ENCODE peak calls at places on chromosomes 11 and 22, in four cellular contexts. H, D, Y and C are unnamed samples. For H3K4me1, the result is how much of the 10 kb centered on the place peaks cover.

GRCh38 chr11:124380585-124380984 is 3.7 kb downstream of the OR8B2 start:
- DNase-seq in Y (no peak), D (no peak), H (no peak), C (no peak)

GRCh38 chr11:255176-255575 is 18.4 kb downstream of the PSMD13 start:
- DNase-seq in Y (no peak), D (no peak), H (no peak), C (no peak)

GRCh38 chr22:36737776-36738175 is 34.2 kb upstream of the CACNG2 start:
- DNase-seq in D (no peak), Y (peak), H (no peak), C (peak)

GRCh38 chr11:31810779-31811647 is at the start of gene PAX6:
- DNase-seq in H (peak), D (no peak), Y (no peak), C (peak)

GRCh38 chr11:122137081-122137793 is 21.2 kb upstream of the BLID start:
- DNase-seq in H (no peak), D (no peak), Y (no peak), C (no peak)

GRCh38 chr22:33270596-33270995 is 212.4 kb upstream of the SYN3 start:
- DNase-seq in Y (no peak), H (no peak), D (no peak), C (no peak)

GRCh38 chr22:29816980-29817379 is 21.1 kb downstream of the ASCC2 start:
- DNase-seq in D (no peak), Y (no peak), H (no peak), C (no peak)

GRCh38 chr11:121563900-121564822 is 111.4 kb upstream of the SORL1-AS1 start:
- DNase-seq in H (no peak), D (no peak), Y (no peak), C (no peak)

GRCh38 chr11:106540001-106540400 is 462.5 kb downstream of the AASDHPPT start:
- DNase-seq in Y (no peak), D (no peak), H (no peak), C (no peak)

GRCh38 chr11:59102259-59102765 is 4.7 kb upstream of the FAM111B start:
- DNase-seq in Y (peak), H (peak), D (no peak), C (peak)

GRCh38 chr11:92880391-92880790 is 89.1 kb upstream of the MTNR1B start:
- DNase-seq in H (no peak), D (no peak), Y (no peak), C (no peak)

GRCh38 chr11:99015634-99016454 is 4.9 kb upstream of the CNTN5 start:
- DNase-seq in H (no peak), Y (no peak), D (no peak), C (no peak)

GRCh38 chr11:86740628-86741488 is 59.5 kb upstream of the PRSS23 start:
- DNase-seq in Y (no peak), D (peak), H (peak), C (peak)

GRCh38 chr11:116874251-116874650 is 36.8 kb upstream of the APOA1 start:
- DNase-seq in D (no peak), Y (no peak), H (no peak), C (no peak)

GRCh38 chr11:34605481-34606325 is 15.2 kb upstream of the EHF start:
- DNase-seq in Y (no peak), H (no peak), D (no peak), C (no peak)

GRCh38 chr11:3905080-3905953 is 49.9 kb downstream of the STIM1 start:
- DNase-seq in H (peak), D (peak), Y (peak), C (no peak)

GRCh38 chr11:108117746-108118371 is 3.5 kb upstream of the ACAT1 start:
- DNase-seq in D (no peak), Y (no peak), H (no peak), C (no peak)

GRCh38 chr11:78961938-78962701 is 387.5 kb upstream of the NARS2 start:
- DNase-seq in H (no peak), D (no peak), Y (no peak), C (peak)

GRCh38 chr11:116986521-116987105 is 111.6 kb downstream of the SIK3 start:
- DNase-seq in H (peak), D (no peak), Y (no peak), C (no peak)

GRCh38 chr22:31651667-31652066 is 10.3 kb downstream of the PISD start:
- DNase-seq in D (no peak), Y (no peak), H (no peak), C (no peak)

GRCh38 chr11:77650165-77650564 is 12.6 kb upstream of the CLNS1A start:
- DNase-seq in Y (no peak), H (no peak), D (no peak), C (no peak)

GRCh38 chr11:45102810-45103621 is 43.4 kb upstream of the PRDM11 start:
- DNase-seq in D (peak), H (peak), Y (peak), C (peak)

GRCh38 chr11:28627690-28628255 is 519.6 kb downstream of the METTL15 start:
- DNase-seq in H (no peak), D (no peak), Y (no peak), C (no peak)

GRCh38 chr11:15938362-15938725 is 418.0 kb downstream of the SOX6 start:
- DNase-seq in D (no peak), Y (no peak), H (no peak), C (no peak)

GRCh38 chr22:50677493-50678217 is 5.0 kb downstream of the SHANK3 start:
- DNase-seq in D (no peak), Y (peak), H (peak), C (no peak)

GRCh38 chr11:1501421-1502167 is 15.0 kb upstream of the MOB2 start:
- DNase-seq in D (no peak), Y (no peak), H (no peak), C (peak)

GRCh38 chr22:48574776-48575566 is 1252.7 kb downstream of the BRD1 start:
- DNase-seq in D (peak), Y (no peak), H (peak), C (peak)

GRCh38 chr11:2801711-2802388 is 83.7 kb downstream of the CDKN1C start:
- DNase-seq in Y (peak), H (peak), D (peak), C (peak)

GRCh38 chr11:116070555-116070954 is 566.3 kb upstream of the CADM1 start:
- DNase-seq in D (no peak), H (no peak), Y (no peak), C (no peak)

GRCh38 chr11:71173709-71174108 is 78.7 kb downstream of the SHANK2 start:
- DNase-seq in D (no peak), Y (no peak), H (no peak), C (no peak)

GRCh38 chr11:92627615-92628201 is 341.7 kb upstream of the MTNR1B start:
- DNase-seq in Y (no peak), H (no peak), D (no peak), C (no peak)

GRCh38 chr11:85694385-85694980 is 8.5 kb upstream of the CCDC89 start:
- DNase-seq in D (no peak), H (no peak), Y (no peak), C (no peak)

GRCh38 chr11:1487091-1487850 is 692 bp upstream of the MOB2 start:
- DNase-seq in D (no peak), Y (no peak), H (no peak), C (peak)

GRCh38 chr11:128860571-128861361 is 6.3 kb downstream of the KCNJ1 start:
- DNase-seq in H (no peak), Y (no peak), D (no peak), C (no peak)

GRCh38 chr11:17738350-17739207 is 4.0 kb downstream of the KCNC1 start:
- DNase-seq in D (no peak), H (no peak), Y (no peak), C (no peak)

GRCh38 chr11:118887219-118887618 is 3.5 kb downstream of the CXCR5 start:
- DNase-seq in H (no peak), Y (no peak), D (no peak), C (no peak)

GRCh38 chr11:15157181-15157580 is 42.5 kb downstream of the INSC start:
- DNase-seq in H (no peak), Y (no peak), D (no peak), C (no peak)

GRCh38 chr22:27461470-27461869 is 340.1 kb downstream of the MN1 start:
- DNase-seq in Y (no peak), H (no peak), D (no peak), C (no peak)

GRCh38 chr11:63490551-63491239 is at the start of gene PLAAT5:
- DNase-seq in Y (no peak), D (peak), H (no peak), C (peak)

GRCh38 chr22:43206515-43207161 is 19.7 kb upstream of the TTLL12 start:
- DNase-seq in D (no peak), H (no peak), Y (no peak), C (no peak)

GRCh38 chr11:12806113-12806512 is 131.9 kb downstream of the TEAD1 start:
- DNase-seq in D (no peak), H (peak), Y (no peak), C (no peak)
- H3K4me1 ChIP-seq in D (under half), H (under half), Y (half or more), C (under half)

GRCh38 chr11:73393479-73394415 is 17.5 kb downstream of the RELT start:
- DNase-seq in Y (peak), H (peak), D (peak), C (peak)
- H3K27ac ChIP-seq in Y (no peak), H (no peak), D (no peak), C (no peak)

GRCh38 chr11:61769169-61769920 is 16.9 kb downstream of the MYRF start:
- DNase-seq in D (no peak), H (no peak), Y (peak), C (no peak)
- H3K4me1 ChIP-seq in D (under half), H (under half), Y (half or more), C (under half)

GRCh38 chr22:46033256-46034200 is 56.6 kb upstream of the WNT7B start:
- DNase-seq in D (peak), Y (no peak), H (no peak), C (peak)

GRCh38 chr22:46031561-46031960 is 54.6 kb upstream of the WNT7B start:
- DNase-seq in D (no peak), Y (no peak), H (no peak), C (no peak)

GRCh38 chr22:46030241-46030880 is 53.4 kb upstream of the WNT7B start:
- DNase-seq in H (no peak), Y (no peak), D (peak), C (no peak)

GRCh38 chr22:46031066-46031465 is 54.1 kb upstream of the WNT7B start:
- DNase-seq in H (no peak), Y (no peak), D (peak), C (no peak)

GRCh38 chr22:46031965-46032851 is 55.2 kb upstream of the WNT7B start:
- DNase-seq in H (no peak), D (peak), Y (no peak), C (peak)
- H3K27ac ChIP-seq in H (no peak), D (peak), Y (no peak), C (no peak)

DNA sequence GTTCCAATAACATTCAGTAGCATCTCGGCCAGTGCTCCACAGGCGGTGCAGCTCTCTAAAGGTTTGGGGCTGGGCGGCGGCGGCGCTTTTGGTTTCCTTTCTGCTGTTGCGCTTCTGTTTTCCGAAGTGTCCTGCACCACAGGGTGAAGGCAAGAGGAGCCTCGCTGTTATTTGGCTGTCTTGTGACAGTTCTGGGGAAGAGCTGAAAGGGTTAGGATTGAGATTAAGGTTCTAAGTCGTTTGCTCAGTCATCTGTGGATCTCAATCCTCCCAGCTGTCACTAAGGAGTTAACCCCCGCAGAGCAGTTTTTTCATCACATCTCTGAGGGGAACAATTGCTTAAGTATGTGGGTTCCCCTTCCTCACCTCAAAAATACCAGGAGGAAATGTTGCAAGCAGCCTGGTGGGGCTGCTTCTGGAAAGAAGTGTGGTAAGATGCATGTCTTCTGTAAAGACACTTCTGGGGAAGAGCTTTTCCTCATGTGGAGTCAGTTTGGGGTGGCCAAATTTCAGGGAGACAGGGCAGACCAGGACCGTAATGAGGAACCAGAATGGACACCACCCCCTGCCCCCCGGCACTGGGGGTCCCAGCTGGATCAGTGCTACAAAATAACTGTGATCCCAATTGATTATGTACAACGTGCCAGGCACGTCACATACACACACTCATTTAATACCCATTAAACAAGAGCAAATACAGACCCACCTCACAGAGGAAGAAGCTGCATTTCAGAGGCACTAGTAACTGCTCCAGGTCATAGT is 14.2 kb downstream of the TMEM121B start:
- DNase-seq in H (no peak), Y (no peak), D (no peak), C (no peak)
- H3K4me1 ChIP-seq in H (under half), Y (under half), D (under half), C (under half)

DNA sequence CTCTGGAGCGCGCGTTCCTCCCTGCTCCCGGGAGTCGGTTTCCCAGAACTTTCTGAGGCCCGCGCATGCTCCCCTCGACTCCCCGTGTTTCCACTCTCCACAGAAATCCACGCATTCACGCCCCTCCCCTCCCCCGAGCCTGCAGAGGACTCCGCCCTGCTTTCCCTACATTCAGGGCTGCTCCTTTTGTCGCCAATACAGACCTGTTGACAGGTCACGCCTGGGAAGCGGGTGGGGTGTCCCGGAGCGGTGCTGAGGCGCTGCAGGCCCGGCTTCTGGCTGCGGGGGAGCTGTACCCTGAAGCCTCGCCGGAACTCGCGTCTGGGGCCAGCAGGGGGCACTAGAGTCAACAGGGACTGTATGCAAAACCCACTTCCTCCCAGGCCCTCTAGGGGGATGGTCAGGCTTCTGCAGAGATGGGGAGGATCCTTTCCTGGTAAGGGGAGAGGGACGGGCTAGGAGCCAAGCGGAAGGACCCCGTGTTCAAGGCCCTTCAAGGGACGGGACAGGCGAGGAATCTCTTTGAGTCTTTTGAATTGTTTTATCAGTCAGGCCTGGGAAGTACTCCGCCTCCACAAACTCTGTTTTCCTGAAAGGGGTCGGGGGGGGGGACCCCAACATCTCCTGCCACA is at the start of gene PRAME:
- DNase-seq in D (peak), H (peak), Y (peak), C (peak)
- H3K27ac ChIP-seq in D (no peak), H (no peak), Y (no peak), C (no peak)

DNA sequence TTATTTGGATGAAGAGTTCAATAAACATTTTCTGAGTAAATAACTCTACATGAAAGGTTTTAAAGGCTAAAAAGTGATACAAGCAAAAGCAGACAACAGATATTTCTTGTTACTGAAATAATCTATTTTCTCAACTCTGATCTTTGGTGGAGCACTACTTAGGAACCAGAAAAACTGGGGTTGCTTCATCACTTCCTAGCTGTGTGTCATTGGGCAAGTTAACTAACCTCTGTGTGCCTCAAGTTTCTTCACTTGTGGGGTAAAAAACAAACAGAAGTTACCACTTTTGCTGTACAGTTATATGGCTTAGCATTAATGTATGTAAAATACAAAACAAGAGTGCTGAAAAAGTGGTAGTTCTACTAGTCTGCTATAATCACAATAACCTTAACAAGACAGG is 5.6 kb downstream of the MAPK1 start:
- DNase-seq in H (no peak), D (no peak), Y (no peak), C (no peak)
- H3K4me1 ChIP-seq in H (under half), D (under half), Y (half or more), C (under half)

GRCh38 chr11:125902315-125902926 is 585 bp downstream of the PUS3 start:
- DNase-seq in H (no peak), Y (no peak), D (no peak), C (no peak)
- H3K27ac ChIP-seq in H (peak), Y (peak), D (peak), C (peak)